ENCODE peak calls at places on chromosomes 2 and 18, in nine cellular contexts. A is choroid plexus epithelial cell, U is GM23248, D is cardiac muscle cell, N is esophagus squamous epithelium, Z is astrocyte of the spinal cord, C is stomach, G is Karpas-422, T is psoas muscle. Q is an unnamed sample.

GRCh38 chr18:22650247-22650646 is 232.5 kb upstream of the CTAGE1 start:
- DNase-seq in A (peak), U (peak), D (no peak), N (no peak), Z (no peak), C (no peak), G (no peak), T (no peak), Q (no peak)

GRCh38 chr2:29010946-29011649 is 30.0 kb downstream of the TOGARAM2 start:
- DNase-seq in A (peak), U (peak), D (peak), N (no peak), Z (peak), C (peak), G (no peak), T (peak), Q (no peak)

GRCh38 chr2:233422050-233422639 is 67.9 kb downstream of the DGKD start:
- DNase-seq in A (peak), U (no peak), D (no peak), N (no peak), Z (no peak), C (peak), G (no peak), T (no peak), Q (no peak)

GRCh38 chr2:128310094-128310716 is 8.5 kb downstream of the HS6ST1 start:
- DNase-seq in A (no peak), U (no peak), D (no peak), N (no peak), Z (no peak), C (no peak), G (no peak), T (no peak), Q (no peak)

GRCh38 chr2:10911291-10912075 is at the start of gene KCNF1:
- DNase-seq in A (peak), U (peak), D (peak), N (no peak), Z (peak), C (no peak), G (no peak), T (no peak), Q (no peak)

GRCh38 chr2:64212346-64212745 is 68.1 kb upstream of the PELI1 start:
- DNase-seq in A (peak), U (peak), D (no peak), N (no peak), Z (peak), C (no peak), G (no peak), T (no peak), Q (no peak)

GRCh38 chr2:58739033-58739432 is 497.9 kb upstream of the FANCL start:
- DNase-seq in A (no peak), U (peak), D (no peak), N (no peak), Z (no peak), C (no peak), G (no peak), T (no peak), Q (no peak)

GRCh38 chr2:53422979-53423378 is 344.6 kb upstream of the CHAC2 start:
- DNase-seq in A (peak), U (peak), D (peak), N (no peak), Z (peak), C (peak), G (peak), T (no peak), Q (no peak)

GRCh38 chr2:234075521-234075915 is 25.0 kb downstream of the SPP2 start:
- DNase-seq in A (no peak), U (no peak), D (no peak), N (no peak), Z (no peak), C (no peak), G (no peak), T (no peak), Q (no peak)

GRCh38 chr2:214293593-214293992 is 117.3 kb upstream of the VWC2L start:
- DNase-seq in A (no peak), U (no peak), D (no peak), N (no peak), Z (no peak), C (no peak), G (no peak), T (no peak), Q (no peak)

GRCh38 chr2:207073791-207074678 is 91.7 kb downstream of the KLF7 start:
- DNase-seq in A (peak), U (peak), D (no peak), N (no peak), Z (no peak), C (no peak), G (peak), T (peak), Q (no peak)

GRCh38 chr2:10028988-10029874 is 14.1 kb upstream of the KLF11 start:
- DNase-seq in A (peak), U (peak), D (peak), N (no peak), Z (peak), C (no peak), G (no peak), T (peak), Q (no peak)

GRCh38 chr2:166234112-166234846 is 106.5 kb upstream of the SCN1A start:
- DNase-seq in A (peak), U (peak), D (no peak), N (no peak), Z (peak), C (no peak), G (no peak), T (no peak), Q (no peak)

DNA sequence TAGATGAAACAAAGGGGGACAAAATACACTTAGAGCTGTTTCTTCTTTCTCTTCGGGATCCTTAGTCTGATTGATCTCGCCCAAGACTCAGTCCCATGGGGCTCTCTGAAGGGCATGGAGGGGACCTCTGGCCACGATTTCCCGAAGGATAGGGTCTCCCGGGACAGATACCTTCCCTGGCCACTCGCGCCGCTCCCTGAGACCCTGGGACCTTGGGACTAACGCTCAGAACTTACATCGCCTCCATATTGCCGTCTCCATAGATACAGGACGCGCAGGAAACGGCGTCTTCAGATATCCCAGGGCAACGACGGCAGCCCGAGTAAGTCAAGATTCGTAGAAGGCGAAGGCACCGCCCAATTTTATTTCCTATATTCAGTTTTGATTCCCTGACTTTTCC is at the start of gene CFAP65:
- DNase-seq in A (peak), U (peak), D (peak), N (no peak), Z (peak), C (peak), G (no peak), T (no peak), Q (no peak)
- H3K4me3 ChIP-seq in A (peak), U (peak), D (peak), N (no peak), Z (peak), C (peak), G (no peak), T (peak), Q (peak)

GRCh38 chr18:13612111-13612997 is 114.0 kb downstream of the FAM210A start:
- DNase-seq in A (no peak), U (peak), D (no peak), N (peak), Z (no peak), C (peak), G (peak), T (no peak), Q (no peak)
- H3K4me3 ChIP-seq in A (no peak), U (peak), D (no peak), N (peak), Z (no peak), C (peak), G (peak), T (peak), Q (peak)

GRCh38 chr2:154696771-154697170 is 1.7 kb upstream of the KCNJ3 start:
- DNase-seq in A (no peak), U (no peak), D (no peak), N (no peak), Z (no peak), C (no peak), G (no peak), T (no peak), Q (no peak)
- H3K4me3 ChIP-seq in A (no peak), U (no peak), D (peak), N (no peak), Z (no peak), C (no peak), G (no peak), T (no peak), Q (no peak)

GRCh38 chr2:1731512-1731962 is 12.8 kb downstream of the PXDN start:
- DNase-seq in A (peak), U (peak), D (no peak), N (no peak), Z (peak), C (peak), G (no peak), T (peak), Q (no peak)

GRCh38 chr2:1729264-1729663 is 15.1 kb downstream of the PXDN start:
- DNase-seq in A (no peak), U (no peak), D (no peak), N (no peak), Z (no peak), C (peak), G (no peak), T (peak), Q (peak)

GRCh38 chr2:1731963-1732768 is 12.1 kb downstream of the PXDN start:
- DNase-seq in A (peak), U (peak), D (no peak), N (no peak), Z (no peak), C (peak), G (no peak), T (peak), Q (no peak)

GRCh38 chr2:1728821-1729220 is 15.5 kb downstream of the PXDN start:
- DNase-seq in A (peak), U (no peak), D (peak), N (no peak), Z (peak), C (peak), G (no peak), T (peak), Q (peak)

DNA sequence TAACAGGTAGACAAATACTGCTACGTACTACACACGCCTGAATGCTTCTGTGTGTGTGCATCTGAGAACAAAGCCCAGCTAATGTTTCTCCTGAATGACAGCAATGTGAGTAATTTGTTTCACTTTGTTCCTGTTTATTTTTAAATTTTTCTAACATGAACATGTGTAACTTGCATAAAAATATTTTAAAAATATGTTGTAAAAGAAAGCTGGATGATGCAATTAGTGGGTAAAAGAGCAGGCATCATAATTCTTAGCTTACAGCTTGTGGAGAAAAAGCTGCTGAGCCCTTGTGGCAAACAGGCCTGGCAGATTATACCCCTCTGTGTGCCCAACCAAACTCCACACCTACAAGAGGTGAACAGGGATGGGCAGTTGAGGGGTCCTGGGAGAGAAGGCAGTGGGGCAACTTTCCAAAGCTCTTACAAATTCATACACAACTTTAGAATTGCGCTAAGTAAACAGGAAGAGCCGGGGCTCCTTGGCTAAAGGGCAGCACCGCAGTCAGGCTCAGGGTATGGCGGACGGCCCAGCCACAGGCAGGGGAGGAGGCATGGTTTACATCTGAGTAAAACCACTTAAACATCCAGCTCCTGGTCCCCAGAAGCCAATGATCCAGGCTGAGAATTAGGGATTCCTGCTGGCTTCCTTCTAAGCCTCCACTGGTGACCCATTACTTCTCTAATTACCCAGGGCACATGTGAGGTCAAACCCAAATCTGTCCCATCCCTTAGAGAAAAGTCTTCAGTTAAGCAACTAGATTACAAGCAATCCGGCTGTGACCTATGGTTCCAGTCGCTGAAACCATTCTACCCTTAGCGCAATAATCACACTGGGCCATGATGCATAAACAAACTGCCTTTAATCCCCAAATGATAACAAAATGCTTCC is 14.0 kb downstream of the PXDN start:
- DNase-seq in A (peak), U (peak), D (no peak), N (no peak), Z (peak), C (peak), G (no peak), T (peak), Q (peak)
- H3K4me3 ChIP-seq in A (peak), U (peak), D (no peak), N (no peak), Z (no peak), C (no peak), G (no peak), T (no peak), Q (no peak)

DNA sequence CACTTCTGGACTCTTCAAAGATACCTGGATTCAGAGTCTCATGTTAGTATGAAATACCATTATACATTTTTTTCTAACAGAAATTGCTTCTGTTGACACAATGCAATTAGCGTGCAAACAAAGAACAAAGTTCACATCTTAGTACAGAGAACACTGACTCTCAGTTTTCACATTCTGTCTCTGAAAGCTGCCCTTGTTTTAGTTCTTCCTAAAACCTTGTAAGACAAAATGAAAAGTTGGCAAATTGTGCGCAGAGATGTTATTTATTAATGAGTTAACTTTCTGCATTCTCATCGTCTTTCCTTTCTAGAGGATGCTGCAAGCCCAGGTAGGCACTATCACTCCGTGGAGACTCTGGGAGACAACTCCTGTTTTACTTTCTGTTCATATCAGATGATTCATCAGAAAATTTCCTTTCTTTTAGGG is 377.3 kb upstream of the POU3F3 start:
- DNase-seq in A (no peak), U (no peak), D (no peak), N (no peak), Z (no peak), C (no peak), G (no peak), T (no peak), Q (no peak)
- H3K4me3 ChIP-seq in A (no peak), U (no peak), D (no peak), N (no peak), Z (no peak), C (no peak), G (no peak), T (no peak), Q (no peak)

GRCh38 chr2:19146867-19147266 is 211.6 kb downstream of the OSR1 start:
- DNase-seq in A (no peak), U (no peak), D (no peak), N (no peak), Z (no peak), C (no peak), G (no peak), T (no peak), Q (no peak)

GRCh38 chr2:19150726-19151125 is 207.7 kb downstream of the OSR1 start:
- DNase-seq in A (no peak), U (no peak), D (no peak), N (no peak), Z (no peak), C (no peak), G (no peak), T (no peak), Q (no peak)
- H3K4me3 ChIP-seq in A (no peak), U (no peak), D (no peak), N (no peak), Z (no peak), C (no peak), G (no peak), T (no peak), Q (no peak)

GRCh38 chr2:119257198-119257597 is 33.6 kb downstream of the STEAP3 start:
- DNase-seq in A (no peak), U (no peak), D (peak), N (no peak), Z (no peak), C (no peak), G (no peak), T (no peak), Q (no peak)
- H3K4me3 ChIP-seq in A (no peak), U (no peak), D (no peak), N (no peak), Z (no peak), C (no peak), G (no peak), T (no peak), Q (no peak)